ENCODE peak calls at places on chromosomes 5 and 9, in four cellular contexts. One of them, this sample, is unnamed.

GRCh38 chr5:115816226-115817042 is at the start of gene CDO1:
- DNase-seq in GM12878: no peak
- DNase-seq in K562: no peak
- DNase-seq in HepG2: no peak
- DNase-seq in this sample: peak

GRCh38 chr5:7348168-7348802 is 47.7 kb upstream of the ADCY2 start:
- DNase-seq in GM12878: no peak
- DNase-seq in K562: no peak
- DNase-seq in HepG2: no peak
- DNase-seq in this sample: no peak

GRCh38 chr5:135537745-135538144 is 2.0 kb upstream of the NEUROG1 start:
- DNase-seq in GM12878: no peak
- DNase-seq in K562: no peak
- DNase-seq in HepG2: no peak
- DNase-seq in this sample: no peak

GRCh38 chr5:135829681-135830383 is 4.6 kb upstream of the SLC25A48 start:
- DNase-seq in GM12878: no peak
- DNase-seq in K562: peak
- DNase-seq in HepG2: peak
- DNase-seq in this sample: peak

GRCh38 chr9:129840024-129840423 is 4.8 kb downstream of the USP20 start:
- DNase-seq in GM12878: no peak
- DNase-seq in K562: no peak
- DNase-seq in HepG2: no peak
- DNase-seq in this sample: no peak

GRCh38 chr5:168341178-168341577 is 49.7 kb downstream of the WWC1 start:
- DNase-seq in GM12878: no peak
- DNase-seq in K562: no peak
- DNase-seq in HepG2: no peak
- DNase-seq in this sample: no peak

GRCh38 chr9:134289241-134289875 is 36.9 kb upstream of the RXRA start:
- DNase-seq in GM12878: no peak
- DNase-seq in K562: no peak
- DNase-seq in HepG2: no peak
- DNase-seq in this sample: no peak

GRCh38 chr5:93717162-93717561 is 24.2 kb downstream of the POU5F2 start:
- DNase-seq in GM12878: no peak
- DNase-seq in K562: no peak
- DNase-seq in HepG2: peak
- DNase-seq in this sample: no peak

GRCh38 chr9:131610231-131610761 is 65.0 kb downstream of the PRRT1B start:
- DNase-seq in GM12878: no peak
- DNase-seq in K562: no peak
- DNase-seq in HepG2: no peak
- DNase-seq in this sample: no peak

GRCh38 chr5:135306557-135306956 is 92.5 kb downstream of the MACROH2A1 start:
- DNase-seq in GM12878: no peak
- DNase-seq in K562: no peak
- DNase-seq in HepG2: no peak
- DNase-seq in this sample: no peak

GRCh38 chr5:132501961-132502931 is 11.7 kb upstream of the IRF1 start:
- DNase-seq in GM12878: no peak
- DNase-seq in K562: no peak
- DNase-seq in HepG2: peak
- DNase-seq in this sample: peak

GRCh38 chr5:66757219-66757833 is 161.1 kb downstream of the MAST4 start:
- DNase-seq in GM12878: no peak
- DNase-seq in K562: peak
- DNase-seq in HepG2: peak
- DNase-seq in this sample: no peak

GRCh38 chr9:112012026-112012902 is 115.7 kb downstream of the UGCG start:
- DNase-seq in GM12878: peak
- DNase-seq in K562: peak
- DNase-seq in HepG2: peak
- DNase-seq in this sample: no peak

GRCh38 chr9:35835216-35835604 is 6.2 kb downstream of the TMEM8B start:
- DNase-seq in GM12878: no peak
- DNase-seq in K562: peak
- DNase-seq in HepG2: no peak
- DNase-seq in this sample: no peak

GRCh38 chr5:34005211-34005610 is 2.6 kb downstream of the AMACR start:
- DNase-seq in GM12878: no peak
- DNase-seq in K562: no peak
- DNase-seq in HepG2: no peak
- DNase-seq in this sample: no peak

GRCh38 chr9:11107196-11107595 is 494.4 kb upstream of the PTPRD start:
- DNase-seq in GM12878: no peak
- DNase-seq in K562: no peak
- DNase-seq in HepG2: no peak
- DNase-seq in this sample: no peak

GRCh38 chr9:110832916-110833315 is 164.3 kb downstream of the MUSK start:
- DNase-seq in GM12878: no peak
- DNase-seq in K562: no peak
- DNase-seq in HepG2: no peak
- DNase-seq in this sample: no peak

GRCh38 chr5:1734271-1734907 is 65.2 kb downstream of the MRPL36 start:
- DNase-seq in GM12878: no peak
- DNase-seq in K562: no peak
- DNase-seq in HepG2: no peak
- DNase-seq in this sample: no peak

GRCh38 chr5:149863176-149863575 is 81.4 kb downstream of the PDE6A start:
- DNase-seq in GM12878: no peak
- DNase-seq in K562: no peak
- DNase-seq in HepG2: no peak
- DNase-seq in this sample: no peak

GRCh38 chr5:75457691-75458090 is 53.7 kb downstream of the CERT1 start:
- DNase-seq in GM12878: no peak
- DNase-seq in K562: no peak
- DNase-seq in HepG2: no peak
- DNase-seq in this sample: no peak

GRCh38 chr9:17064558-17064957 is 70.3 kb upstream of the CNTLN start:
- DNase-seq in GM12878: no peak
- DNase-seq in K562: no peak
- DNase-seq in HepG2: no peak
- DNase-seq in this sample: no peak

GRCh38 chr5:6745706-6746217 is 32.5 kb downstream of the TENT4A start:
- DNase-seq in GM12878: no peak
- DNase-seq in K562: peak
- DNase-seq in HepG2: peak
- DNase-seq in this sample: no peak

GRCh38 chr5:146580237-146580636 is 64.2 kb upstream of the GPR151 start:
- DNase-seq in GM12878: no peak
- DNase-seq in K562: no peak
- DNase-seq in HepG2: no peak
- DNase-seq in this sample: no peak

GRCh38 chr5:25028994-25029393 is 384.2 kb upstream of the CDH10 start:
- DNase-seq in GM12878: no peak
- DNase-seq in K562: no peak
- DNase-seq in HepG2: no peak
- DNase-seq in this sample: no peak

GRCh38 chr5:108989761-108990392 is 242.2 kb downstream of the FER start:
- DNase-seq in GM12878: no peak
- DNase-seq in K562: no peak
- DNase-seq in HepG2: no peak
- DNase-seq in this sample: no peak

GRCh38 chr5:51468196-51468595 is 84.9 kb downstream of the ISL1 start:
- DNase-seq in GM12878: no peak
- DNase-seq in K562: no peak
- DNase-seq in HepG2: no peak
- DNase-seq in this sample: no peak

GRCh38 chr5:163089233-163089632 is 348.2 kb upstream of the CCNG1 start:
- DNase-seq in GM12878: no peak
- DNase-seq in K562: no peak
- DNase-seq in HepG2: no peak
- DNase-seq in this sample: no peak

DNA sequence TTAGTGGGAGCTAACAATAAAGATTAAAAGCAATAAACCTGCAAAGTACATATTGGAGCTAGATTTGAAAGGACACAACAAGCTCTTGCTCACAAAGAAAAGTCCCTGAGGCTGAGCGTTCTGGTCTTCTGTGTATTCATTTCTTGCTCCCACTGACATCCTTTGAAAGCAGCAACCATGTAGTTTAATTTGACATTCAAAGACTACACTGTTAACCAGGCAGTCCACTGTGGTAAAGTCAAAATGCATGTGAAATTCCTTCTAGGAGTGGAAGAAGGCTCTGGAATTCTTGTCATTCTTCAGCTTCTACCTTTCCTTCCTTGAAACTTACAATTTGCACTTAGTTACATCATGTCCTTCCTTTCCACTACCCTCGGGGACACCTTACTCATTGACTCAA is 480.7 kb downstream of the CSNK1G3 start:
- DNase-seq in GM12878: no peak
- DNase-seq in K562: no peak
- DNase-seq in HepG2: no peak
- DNase-seq in this sample: no peak
- TF ChIP-seq HDAC6 in GM12878: no peak
- TF ChIP-seq HDAC6 in K562: no peak
- TF ChIP-seq HDAC6 in HepG2: no peak
- TF ChIP-seq HDAC6 in this sample: no peak

GRCh38 chr9:109497193-109498165 is 628 bp downstream of the PTPN3 start:
- DNase-seq in GM12878: no peak
- DNase-seq in K562: no peak
- DNase-seq in HepG2: no peak
- DNase-seq in this sample: no peak
- TF ChIP-seq EZH2 in GM12878: no peak
- TF ChIP-seq EZH2 in K562: no peak
- TF ChIP-seq EZH2 in HepG2: no peak
- TF ChIP-seq EZH2 in this sample: no peak

GRCh38 chr5:140351609-140352334 is 5.4 kb upstream of the HBEGF start:
- DNase-seq in GM12878: no peak
- DNase-seq in K562: peak
- DNase-seq in HepG2: peak
- DNase-seq in this sample: peak
- TF ChIP-seq HDAC6 in GM12878: no peak
- TF ChIP-seq HDAC6 in K562: no peak
- TF ChIP-seq HDAC6 in HepG2: no peak
- TF ChIP-seq HDAC6 in this sample: no peak

GRCh38 chr9:97918641-97919040 is 3.7 kb downstream of the TRMO start:
- DNase-seq in GM12878: no peak
- DNase-seq in K562: no peak
- DNase-seq in HepG2: no peak
- DNase-seq in this sample: no peak
- TF ChIP-seq EZH2 in GM12878: no peak
- TF ChIP-seq EZH2 in K562: no peak
- TF ChIP-seq EZH2 in HepG2: no peak
- TF ChIP-seq EZH2 in this sample: no peak

GRCh38 chr5:95972196-95972595 is 10.5 kb upstream of the ELL2 start:
- DNase-seq in GM12878: no peak
- DNase-seq in K562: no peak
- DNase-seq in HepG2: no peak
- DNase-seq in this sample: no peak

GRCh38 chr5:95975703-95976102 is 14.1 kb upstream of the ELL2 start:
- DNase-seq in GM12878: no peak
- DNase-seq in K562: no peak
- DNase-seq in HepG2: no peak
- DNase-seq in this sample: no peak

GRCh38 chr5:95976606-95977005 is 15.0 kb upstream of the ELL2 start:
- DNase-seq in GM12878: no peak
- DNase-seq in K562: no peak
- DNase-seq in HepG2: no peak
- DNase-seq in this sample: no peak

GRCh38 chr5:95970359-95970704 is 8.7 kb upstream of the ELL2 start:
- DNase-seq in GM12878: no peak
- DNase-seq in K562: no peak
- DNase-seq in HepG2: no peak
- DNase-seq in this sample: no peak

DNA sequence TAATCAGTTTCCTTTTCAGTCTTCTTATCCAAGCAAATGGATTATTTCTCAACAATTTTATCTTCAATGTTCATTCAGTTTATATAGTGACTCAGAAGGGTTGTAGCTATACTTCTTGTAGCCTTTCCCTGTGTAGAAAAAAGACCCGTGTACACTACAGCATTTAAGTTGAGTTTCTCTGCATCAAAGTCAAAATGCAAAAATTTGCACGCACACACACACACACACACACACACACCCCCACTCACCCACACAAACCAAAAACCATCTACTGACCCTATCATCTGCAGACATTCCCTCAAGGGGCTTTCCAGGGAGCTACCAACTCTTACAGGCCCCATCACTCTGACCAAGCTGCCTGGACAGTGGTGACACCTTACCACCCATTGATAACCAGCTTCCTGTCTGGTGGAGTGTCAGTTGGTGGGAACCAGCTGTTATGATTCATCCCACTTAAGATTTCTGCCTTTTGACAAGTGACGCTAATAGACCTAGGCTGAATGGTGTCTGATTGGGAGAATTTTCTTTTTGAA is 12.2 kb upstream of the ELL2 start:
- DNase-seq in GM12878: peak
- DNase-seq in K562: peak
- DNase-seq in HepG2: no peak
- DNase-seq in this sample: no peak
- TF ChIP-seq HDAC6 in GM12878: no peak
- TF ChIP-seq HDAC6 in K562: no peak
- TF ChIP-seq HDAC6 in HepG2: no peak
- TF ChIP-seq HDAC6 in this sample: no peak

GRCh38 chr5:129133553-129133952 is 39.0 kb downstream of the ISOC1 start:
- DNase-seq in GM12878: no peak
- DNase-seq in K562: no peak
- DNase-seq in HepG2: no peak
- DNase-seq in this sample: no peak
- TF ChIP-seq EZH2 in GM12878: no peak
- TF ChIP-seq EZH2 in K562: no peak
- TF ChIP-seq EZH2 in HepG2: no peak
- TF ChIP-seq EZH2 in this sample: no peak

DNA sequence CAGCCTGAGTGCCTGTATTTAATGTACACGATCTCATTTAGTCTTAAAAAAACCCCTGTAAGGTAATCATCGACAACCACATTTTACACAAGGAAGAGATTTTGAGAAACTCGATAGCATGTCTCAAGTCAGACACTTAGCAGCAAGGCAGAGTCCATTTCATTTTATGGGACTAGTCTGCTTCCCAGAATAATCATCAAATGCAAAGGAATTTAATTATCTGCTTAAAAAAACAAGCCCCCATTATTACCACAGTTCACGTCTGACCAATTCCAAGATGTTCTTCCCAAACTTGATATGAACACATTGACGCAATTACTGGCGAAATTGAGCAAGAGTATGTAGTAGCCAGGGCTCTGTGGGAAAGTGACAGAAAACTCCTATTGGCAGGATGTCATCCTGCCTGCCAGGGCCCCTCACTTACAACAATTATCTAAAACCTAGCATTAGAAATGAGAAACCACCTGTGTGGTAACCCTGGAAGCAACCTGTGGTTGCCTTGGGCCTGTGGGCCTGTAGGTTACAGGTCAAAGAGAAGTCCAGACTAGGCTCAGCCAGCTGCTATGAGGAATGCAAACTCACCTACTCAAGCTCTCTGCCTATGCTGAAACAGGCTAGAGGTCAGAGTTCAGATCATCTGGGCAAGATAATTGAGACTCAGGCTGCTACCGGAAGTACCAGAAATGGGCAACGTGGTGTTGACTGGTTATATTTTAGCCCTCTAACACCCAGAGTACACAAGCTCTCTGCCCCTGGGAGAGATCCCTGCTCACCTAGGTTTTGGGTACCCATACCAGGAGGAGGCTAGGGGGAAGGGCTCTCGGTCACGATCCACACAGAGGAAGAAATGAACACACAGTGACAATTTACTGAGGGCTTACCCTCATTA is 1.6 kb downstream of the B4GALT1 start:
- DNase-seq in GM12878: peak
- DNase-seq in K562: peak
- DNase-seq in HepG2: peak
- DNase-seq in this sample: no peak
- TF ChIP-seq HDAC6 in GM12878: no peak
- TF ChIP-seq HDAC6 in K562: no peak
- TF ChIP-seq HDAC6 in HepG2: no peak
- TF ChIP-seq HDAC6 in this sample: no peak

This sample was measured in H1.